ENCODE peak calls at places on chromosomes 2 and 18, in five cellular contexts. G is activated CD4-positive, alpha-beta memory T cell treated with anti-CD3 and anti-CD28 coated beads, Interleukin-2, amount 10 ng/mL, durations not matched to agents 7 days and 5 days; U is activated CD8-positive, alpha-beta memory T cell treated with anti-CD3 and anti-CD28 coated beads, Interleukin-2, amount 10 ng/mL, durations not matched to agents 7 days and 5 days; I is activated T-helper 1 cell treated with Interleukin-2 at 50 U/mL for 16 hours; F is fibroblast of lung. E is an unnamed sample.

GRCh38 chr18:62525611-62526010 is 2.8 kb downstream of the ZCCHC2 start:
- DNase-seq in G (no peak), U (no peak), I (no peak), F (no peak), E (no peak)

GRCh38 chr2:61670591-61671503 is 132.7 kb upstream of the XPO1 start:
- DNase-seq in G (peak), U (peak), I (no peak), F (peak), E (peak)

GRCh38 chr2:172088245-172089004 is 3.1 kb downstream of the DLX1 start:
- DNase-seq in G (no peak), U (peak), I (no peak), F (no peak), E (no peak)

GRCh38 chr2:46534589-46534988 is 55.2 kb downstream of the TMEM247 start:
- DNase-seq in G (no peak), U (no peak), I (no peak), F (no peak), E (no peak)

GRCh38 chr2:19408592-19408991 is 50.2 kb upstream of the OSR1 start:
- DNase-seq in G (no peak), U (no peak), I (no peak), F (peak), E (no peak)

GRCh38 chr18:55446996-55447671 is 140.9 kb downstream of the TCF4 start:
- DNase-seq in G (no peak), U (no peak), I (no peak), F (no peak), E (no peak)

GRCh38 chr2:30106543-30106942 is 40.3 kb upstream of the YPEL5 start:
- DNase-seq in G (no peak), U (no peak), I (no peak), F (no peak), E (no peak)

GRCh38 chr2:95059656-95060370 is 34.3 kb downstream of the MAL start:
- DNase-seq in G (no peak), U (peak), I (no peak), F (no peak), E (no peak)

GRCh38 chr2:157015015-157015575 is 242.4 kb upstream of the GALNT5 start:
- DNase-seq in G (no peak), U (no peak), I (no peak), F (no peak), E (no peak)

GRCh38 chr2:69081757-69082156 is 68.8 kb downstream of the ANTXR1 start:
- DNase-seq in G (no peak), U (no peak), I (no peak), F (no peak), E (no peak)

GRCh38 chr18:57950542-57950941 is 93.5 kb upstream of the NEDD4L start:
- DNase-seq in G (no peak), U (no peak), I (no peak), F (no peak), E (no peak)

GRCh38 chr2:223797811-223798721 is 39.3 kb downstream of the AP1S3 start:
- DNase-seq in G (no peak), U (no peak), I (no peak), F (peak), E (peak)

GRCh38 chr2:42854207-42854818 is 61.9 kb upstream of the HAAO start:
- DNase-seq in G (no peak), U (no peak), I (no peak), F (peak), E (no peak)